ENCODE peak calls at places on chromosomes 7 and 10, in five cellular contexts. P, I, L, R and Y are unnamed samples. For H3K27me3, the result is how much of the 10 kb centered on the place peaks cover.

GRCh38 chr7:27662490-27663205 is at the start of gene HIBADH:
- DNase-seq in R (peak), L (peak), P (peak), I (peak), Y (peak)

GRCh38 chr10:122786269-122786668 is 59.4 kb downstream of the CUZD1 start:
- DNase-seq in P (peak), I (no peak), L (no peak), R (peak), Y (peak)

GRCh38 chr7:106609416-106609815 is 51.5 kb downstream of the CCDC71L start:
- DNase-seq in I (no peak), L (no peak), R (peak), P (no peak), Y (peak)

GRCh38 chr10:72063703-72064391 is 24.5 kb downstream of the SPOCK2 start:
- DNase-seq in L (no peak), R (no peak), I (no peak), P (no peak), Y (peak)

GRCh38 chr7:137943132-137943551 is 58.7 kb downstream of the CREB3L2 start:
- DNase-seq in I (no peak), L (peak), R (peak), P (no peak), Y (peak)

GRCh38 chr10:73809061-73809818 is 2.2 kb downstream of the NDST2 start:
- DNase-seq in R (no peak), I (no peak), L (no peak), P (no peak), Y (peak)

GRCh38 chr7:50739744-50740455 is 42.8 kb downstream of the GRB10 start:
- DNase-seq in I (no peak), R (no peak), L (no peak), P (peak), Y (no peak)

GRCh38 chr7:131517218-131517923 is 39.1 kb downstream of the PODXL start:
- DNase-seq in I (no peak), R (no peak), P (no peak), L (no peak), Y (no peak)

GRCh38 chr10:78267070-78267469 is 233.4 kb downstream of the RPS24 start:
- DNase-seq in R (no peak), P (no peak), I (no peak), L (no peak), Y (no peak)

GRCh38 chr10:79886345-79886744 is 59.8 kb downstream of the NUTM2E start:
- DNase-seq in R (no peak), P (no peak), I (no peak), L (no peak), Y (no peak)

GRCh38 chr10:72542396-72542815 is 83.5 kb downstream of the MICU1 start:
- DNase-seq in L (no peak), R (no peak), I (no peak), P (no peak), Y (no peak)

GRCh38 chr10:61792921-61793320 is 108.6 kb upstream of the ARID5B start:
- DNase-seq in R (no peak), L (no peak), P (no peak), I (no peak), Y (no peak)

GRCh38 chr7:78924581-78924980 is 528.9 kb downstream of the MAGI2 start:
- DNase-seq in R (peak), P (no peak), I (no peak), L (no peak), Y (no peak)

GRCh38 chr10:96341219-96342182 is 17.3 kb downstream of the OPALIN start:
- DNase-seq in I (no peak), L (no peak), P (peak), R (no peak), Y (no peak)

GRCh38 chr7:81944103-81944502 is 174.3 kb upstream of the HGF start:
- DNase-seq in P (no peak), I (no peak), R (no peak), L (no peak), Y (no peak)

GRCh38 chr7:12423355-12423994 is 19.8 kb upstream of the VWDE start:
- DNase-seq in L (no peak), I (no peak), R (no peak), P (no peak), Y (peak)

GRCh38 chr7:116500071-116500853 is 724 bp downstream of the CAV2 start:
- DNase-seq in R (no peak), L (peak), P (peak), I (no peak), Y (peak)

GRCh38 chr10:71713135-71714040 is 6.2 kb downstream of the C10orf105 start:
- DNase-seq in I (no peak), P (no peak), R (peak), L (peak), Y (peak)

GRCh38 chr10:14543048-14543903 is 212.6 kb upstream of the FRMD4A start:
- DNase-seq in I (no peak), R (peak), L (no peak), P (peak), Y (peak)

GRCh38 chr7:70082026-70082655 is 483.9 kb downstream of the AUTS2 start:
- DNase-seq in P (no peak), R (no peak), L (no peak), I (no peak), Y (peak)

GRCh38 chr7:91953618-91954017 is 13.0 kb downstream of the AKAP9 start:
- DNase-seq in P (peak), L (no peak), R (peak), I (no peak), Y (peak)

GRCh38 chr7:94022550-94022949 is 18.4 kb upstream of the BET1 start:
- DNase-seq in I (no peak), R (no peak), P (no peak), L (no peak), Y (no peak)

GRCh38 chr10:89490589-89491335 is 44.6 kb downstream of the SLC16A12 start:
- DNase-seq in P (no peak), L (no peak), R (no peak), I (no peak), Y (no peak)

GRCh38 chr10:69972951-69973350 is 79.7 kb upstream of the MACROH2A2 start:
- DNase-seq in P (no peak), R (peak), L (no peak), I (no peak), Y (no peak)

GRCh38 chr10:71780161-71780560 is 6.8 kb upstream of the VSIR start:
- DNase-seq in L (no peak), P (no peak), R (no peak), I (no peak), Y (peak)

GRCh38 chr7:121766676-121767075 is 106.3 kb upstream of the PTPRZ1 start:
- DNase-seq in P (no peak), L (no peak), R (no peak), I (no peak), Y (no peak)

GRCh38 chr10:100637785-100638184 is 102.0 kb downstream of the HIF1AN start:
- DNase-seq in P (no peak), R (peak), L (no peak), I (no peak), Y (peak)

GRCh38 chr7:39838326-39838725 is 111.7 kb upstream of the CDK13 start:
- DNase-seq in P (no peak), L (peak), R (peak), I (no peak), Y (no peak)

GRCh38 chr10:14116021-14116420 is 214.7 kb downstream of the FRMD4A start:
- DNase-seq in P (no peak), R (no peak), L (no peak), I (no peak), Y (no peak)

GRCh38 chr7:116224492-116225098 is 14.3 kb downstream of the TES start:
- DNase-seq in P (peak), R (peak), I (no peak), L (no peak), Y (no peak)

GRCh38 chr7:102260856-102261255 is 25.8 kb upstream of the SH2B2 start:
- DNase-seq in R (peak), L (peak), P (no peak), I (no peak), Y (peak)

GRCh38 chr7:42426163-42426562 is 189.2 kb upstream of the GLI3 start:
- DNase-seq in L (no peak), I (no peak), P (no peak), R (peak), Y (no peak)

GRCh38 chr7:28190077-28190476 is 9.5 kb upstream of the JAZF1 start:
- DNase-seq in R (no peak), P (no peak), I (no peak), L (no peak), Y (no peak)

GRCh38 chr10:47165711-47166404 is 134.1 kb upstream of the GDF10 start:
- DNase-seq in R (peak), L (peak), P (no peak), I (no peak), Y (peak)

GRCh38 chr10:58240531-58240930 is 27.2 kb downstream of the IPMK start:
- DNase-seq in L (no peak), R (no peak), P (no peak), I (no peak), Y (peak)

GRCh38 chr10:80945267-80945880 is 407.7 kb downstream of the SH2D4B start:
- DNase-seq in I (no peak), R (no peak), P (peak), L (no peak), Y (no peak)

GRCh38 chr7:158087196-158087595 is 500.4 kb downstream of the PTPRN2 start:
- DNase-seq in R (no peak), I (no peak), P (no peak), L (no peak), Y (no peak)

GRCh38 chr10:128318366-128318765 is 192.1 kb upstream of the MKI67 start:
- DNase-seq in R (no peak), L (no peak), I (no peak), P (no peak), Y (no peak)

GRCh38 chr10:128322106-128322505 is 195.9 kb upstream of the MKI67 start:
- DNase-seq in P (no peak), L (no peak), I (no peak), R (no peak), Y (no peak)

GRCh38 chr10:128316327-128316726 is 190.1 kb upstream of the MKI67 start:
- DNase-seq in L (no peak), I (no peak), R (no peak), P (no peak), Y (no peak)

GRCh38 chr10:128316925-128317324 is 190.7 kb upstream of the MKI67 start:
- DNase-seq in P (no peak), R (no peak), I (no peak), L (no peak), Y (no peak)

DNA sequence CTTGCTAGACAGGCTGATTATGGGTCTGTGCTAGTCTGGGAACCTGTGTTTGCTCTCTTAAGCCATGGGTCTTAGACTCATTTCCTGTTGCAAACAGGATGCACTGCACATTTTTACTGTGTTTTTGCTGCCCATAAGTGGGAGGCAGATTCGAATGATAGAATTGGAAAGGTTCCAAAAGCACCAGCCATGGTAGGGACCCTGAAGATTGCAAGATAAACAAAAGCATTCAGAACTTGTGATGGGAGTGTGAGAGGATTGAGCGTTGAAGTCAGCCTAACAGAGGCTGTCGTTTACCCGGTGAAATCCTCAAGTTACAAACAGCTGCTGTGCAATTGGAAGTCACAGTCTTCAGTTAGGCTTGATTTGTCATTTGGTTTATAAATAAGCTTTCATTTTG is 192.6 kb upstream of the MKI67 start:
- DNase-seq in P (no peak), I (no peak), R (no peak), L (no peak), Y (no peak)
- H3K27ac ChIP-seq in P (no peak), I (no peak), R (no peak), L (no peak), Y (no peak)

GRCh38 chr7:2107386-2108085 is 125.2 kb downstream of the MAD1L1 start:
- DNase-seq in L (no peak), R (peak), I (no peak), P (no peak), Y (no peak)

GRCh38 chr7:2105280-2105679 is 127.5 kb downstream of the MAD1L1 start:
- DNase-seq in P (no peak), R (no peak), I (no peak), L (no peak), Y (no peak)

GRCh38 chr7:2106506-2106905 is 126.2 kb downstream of the MAD1L1 start:
- DNase-seq in L (no peak), P (no peak), R (no peak), I (no peak), Y (no peak)

GRCh38 chr7:2105917-2106316 is 126.8 kb downstream of the MAD1L1 start:
- DNase-seq in P (no peak), R (no peak), L (no peak), I (no peak), Y (no peak)

DNA sequence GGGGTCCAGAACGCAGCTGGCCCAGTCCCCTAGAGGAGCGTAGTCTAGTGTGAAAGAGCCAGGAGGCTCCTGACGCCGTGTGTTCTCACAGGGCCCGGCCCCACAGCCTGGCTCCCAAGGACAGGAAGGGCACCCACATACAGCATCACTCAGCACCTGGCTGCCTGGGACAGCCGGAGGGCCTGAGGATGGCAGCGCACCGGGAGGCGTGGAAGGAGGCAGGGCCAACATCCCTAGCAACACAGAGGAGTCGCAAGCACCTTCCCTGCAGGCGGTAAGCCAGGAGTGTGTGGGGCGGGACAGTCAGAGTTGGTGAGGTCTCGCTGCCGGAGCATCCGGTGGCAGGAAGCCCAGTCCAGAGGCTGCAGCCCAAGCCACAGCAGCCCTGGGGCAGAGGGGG is 125.8 kb downstream of the MAD1L1 start:
- DNase-seq in R (peak), P (no peak), I (no peak), L (peak), Y (peak)
- H3K27me3 ChIP-seq in R (under half), P (under half), I (under half), L (under half), Y (under half)

GRCh38 chr7:154777023-154777422 is 225.9 kb downstream of the PAXIP1 start:
- DNase-seq in R (no peak), L (no peak), I (no peak), P (no peak), Y (no peak)
- TF ChIP-seq CTCF in R (no peak), L (no peak), I (no peak), P (no peak), Y (no peak)

DNA sequence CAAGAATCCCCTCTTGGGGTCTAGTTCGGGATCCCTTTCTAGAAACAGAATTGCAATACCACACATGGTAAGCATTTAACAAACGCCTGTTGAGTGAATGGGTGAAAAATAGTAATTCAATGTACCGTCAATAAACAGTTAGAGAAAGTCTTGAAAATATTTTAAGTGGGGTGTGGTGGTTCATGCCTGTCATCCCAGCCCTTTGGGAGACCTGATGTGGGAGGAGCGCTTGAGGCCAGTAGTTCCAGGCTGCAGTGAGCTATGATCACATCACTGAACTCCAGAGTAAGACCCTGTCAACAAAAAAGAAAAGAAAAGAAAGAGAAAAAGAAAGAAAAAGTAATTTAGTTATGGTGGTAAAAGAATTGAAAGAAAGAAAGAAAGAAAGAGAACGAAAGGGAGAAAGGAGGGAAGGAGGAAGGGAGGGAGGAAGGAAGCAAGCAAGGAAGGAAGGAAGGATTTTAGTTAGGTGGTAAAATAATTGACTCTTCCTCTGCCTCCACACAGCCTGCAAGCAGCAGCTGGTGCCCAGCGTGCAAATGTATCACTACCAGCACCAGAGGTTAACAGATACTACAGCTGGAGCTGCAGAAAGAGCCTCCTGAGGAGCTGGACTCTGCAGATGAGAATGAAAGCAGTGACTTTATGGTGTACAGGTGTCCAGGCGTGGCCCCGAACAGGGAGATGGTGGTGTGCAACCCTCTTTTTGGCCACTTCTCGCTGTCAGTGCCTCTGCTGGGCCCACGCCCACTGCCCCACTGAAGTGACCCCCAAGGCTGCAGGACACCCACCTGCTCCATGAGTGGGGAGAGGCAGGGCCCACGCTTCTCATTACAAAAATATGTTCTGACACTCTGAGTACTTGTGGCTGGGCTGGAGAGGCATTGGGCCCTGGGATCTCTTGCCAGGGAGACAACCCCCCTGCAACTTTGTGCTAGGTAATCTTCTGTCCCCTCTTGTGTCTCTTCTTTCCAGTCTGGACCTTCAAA is 135.4 kb downstream of the BAMBI start:
- DNase-seq in P (no peak), L (no peak), I (no peak), R (no peak), Y (no peak)
- H3K27ac ChIP-seq in P (no peak), L (no peak), I (no peak), R (no peak), Y (no peak)

GRCh38 chr7:104804696-104805095 is 209.3 kb upstream of the KMT2E start:
- DNase-seq in R (no peak), I (no peak), L (no peak), P (no peak), Y (no peak)

GRCh38 chr7:104805449-104806317 is 208.3 kb upstream of the KMT2E start:
- DNase-seq in I (no peak), P (no peak), L (no peak), R (no peak), Y (no peak)

GRCh38 chr7:104800307-104800706 is 213.7 kb upstream of the KMT2E start:
- DNase-seq in I (no peak), P (no peak), L (no peak), R (no peak), Y (no peak)

GRCh38 chr7:104801022-104801421 is 213.0 kb upstream of the KMT2E start:
- DNase-seq in I (no peak), R (no peak), P (no peak), L (no peak), Y (no peak)

GRCh38 chr7:104803931-104804330 is 210.1 kb upstream of the KMT2E start:
- DNase-seq in P (no peak), L (no peak), I (no peak), R (no peak), Y (no peak)
- H3K27me3 ChIP-seq in P (under half), L (under half), I (under half), R (under half), Y (under half)

DNA sequence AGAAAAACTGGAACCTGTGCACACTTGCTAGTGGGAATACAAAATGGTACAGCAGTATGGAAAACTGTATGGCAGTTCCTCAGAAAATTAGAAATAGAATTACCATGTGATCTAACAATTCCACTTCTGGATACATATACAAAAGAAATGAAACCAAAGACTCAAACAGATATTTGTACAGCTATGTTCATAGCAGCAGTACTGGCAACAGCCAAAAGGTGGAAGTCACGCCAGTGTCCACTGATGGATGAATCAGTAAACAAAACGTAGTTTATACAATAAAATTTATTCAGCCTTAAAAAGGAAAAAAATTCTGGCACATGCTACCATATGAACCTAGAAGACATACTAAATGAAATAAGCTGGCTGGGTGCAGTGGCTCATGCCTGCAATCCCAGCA is 23.0 kb downstream of the IDE start:
- DNase-seq in I (no peak), P (no peak), L (no peak), R (no peak), Y (no peak)
- TF ChIP-seq CTCF in I (no peak), P (no peak), L (no peak), R (peak), Y (no peak)

DNA sequence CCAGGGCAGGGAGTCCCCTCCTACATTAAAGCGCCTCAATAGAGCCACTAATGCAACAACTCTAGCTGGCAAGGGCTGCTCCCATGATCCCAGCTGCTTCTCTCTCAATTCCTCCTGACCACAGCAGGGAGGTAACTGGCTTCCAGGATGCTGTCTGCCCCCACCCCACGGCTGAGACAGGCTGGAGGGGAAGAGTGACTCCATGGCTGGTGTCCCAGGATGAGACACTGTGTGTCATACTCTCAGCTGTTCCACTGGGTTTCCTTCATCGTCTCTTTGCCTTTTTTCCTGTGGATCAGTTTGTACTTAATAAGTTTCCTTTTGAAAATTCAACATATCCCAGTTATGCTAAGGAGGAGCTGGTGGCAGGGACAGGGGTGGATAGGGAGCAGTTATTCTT is 27.7 kb upstream of the MYH16 start:
- DNase-seq in R (peak), L (no peak), I (no peak), P (no peak), Y (no peak)
- H3K27ac ChIP-seq in R (no peak), L (no peak), I (no peak), P (no peak), Y (no peak)

GRCh38 chr10:1180836-1181235 is 124.7 kb downstream of the WDR37 start:
- DNase-seq in P (no peak), I (no peak), L (no peak), R (no peak), Y (no peak)
- H3K27me3 ChIP-seq in P (under half), I (under half), L (under half), R (under half), Y (under half)